ENCODE peak calls at places on chromosomes 2 and 18, in six cellular contexts. O is epithelial cell of prostate, U is Calu3, W is cardiac muscle cell, C is AG04449, Q is WTC11. P is an unnamed sample.

GRCh38 chr2:235005603-235006259 is 53.9 kb downstream of the SH3BP4 start:
- DNase-seq in O (no peak), U (no peak), W (peak; percentile 30), C (no peak), Q (peak; percentile 79), P (peak; percentile 68)

GRCh38 chr2:7736646-7737305 is 819.6 kb downstream of the RNF144A start:
- DNase-seq in O (no peak), U (no peak), W (no peak), C (no peak), Q (no peak), P (no peak)

GRCh38 chr18:11541179-11541578 is 68.2 kb upstream of the SLC35G4 start:
- DNase-seq in O (no peak), U (no peak), W (peak; percentile 17), C (no peak), Q (no peak), P (no peak)

GRCh38 chr2:30362468-30363081 is 84.5 kb upstream of the LCLAT1 start:
- DNase-seq in O (no peak), U (no peak), W (no peak), C (peak; percentile 65), Q (no peak), P (no peak)

GRCh38 chr2:241598487-241598886 is 38.5 kb downstream of the THAP4 start:
- DNase-seq in O (no peak), U (peak; percentile 58), W (no peak), C (no peak), Q (peak; percentile 35), P (no peak)

GRCh38 chr2:63048367-63049171 is 2.1 kb upstream of the OTX1 start:
- DNase-seq in O (no peak), U (no peak), W (no peak), C (no peak), Q (peak; percentile 77), P (peak; percentile 25)

GRCh38 chr2:151560289-151560688 is 150.6 kb downstream of the RIF1 start:
- DNase-seq in O (peak; percentile 20), U (no peak), W (peak; percentile 49), C (no peak), Q (no peak), P (no peak)

GRCh38 chr2:85723707-85724360 is 29.7 kb downstream of the GNLY start:
- DNase-seq in O (no peak), U (no peak), W (peak; percentile 26), C (no peak), Q (no peak), P (no peak)

GRCh38 chr2:139694327-139694726 is 914.1 kb upstream of the NXPH2 start:
- DNase-seq in O (no peak), U (no peak), W (no peak), C (no peak), Q (no peak), P (no peak)

GRCh38 chr18:48080546-48080945 is 150.1 kb upstream of the SMAD2 start:
- DNase-seq in O (no peak), U (no peak), W (no peak), C (no peak), Q (no peak), P (no peak)

GRCh38 chr2:241540391-241540765 is 18.2 kb upstream of the BOK start:
- DNase-seq in O (no peak), U (no peak), W (no peak), C (no peak), Q (no peak), P (no peak)